ENCODE peak calls at places on chromosomes 6 and 20, in eight cellular contexts. T is stomach; I is mucosa of descending colon; Q is central memory CD4-positive, alpha-beta T cell; V is activated CD8-positive, alpha-beta memory T cell treated with anti-CD3 and anti-CD28 coated beads for 24 hours; F is AG04450; X is GM10248; U is brain microvascular endothelial cell. B is an unnamed sample.

GRCh38 chr6:25006565-25007001 is 70.8 kb upstream of the RIPOR2 start:
- DNase-seq in T (peak), I (peak), Q (peak), V (no peak), F (no peak), X (peak), U (peak), B (peak)

GRCh38 chr6:40299666-40300065 is 287.5 kb downstream of the LRFN2 start:
- DNase-seq in T (no peak), I (no peak), Q (no peak), V (no peak), F (no peak), X (no peak), U (no peak), B (no peak)

GRCh38 chr6:24419526-24419925 is 16.8 kb downstream of the MRS2 start:
- DNase-seq in T (no peak), I (no peak), Q (no peak), V (no peak), F (no peak), X (no peak), U (peak), B (no peak)

GRCh38 chr6:103680116-103680515 is 1179.6 kb downstream of the HACE1 start:
- DNase-seq in T (no peak), I (no peak), Q (no peak), V (no peak), F (no peak), X (no peak), U (no peak), B (no peak)

GRCh38 chr6:99746261-99746895 is 139.7 kb downstream of the PRDM13 start:
- DNase-seq in T (peak), I (no peak), Q (peak), V (peak), F (peak), X (peak), U (peak), B (peak)

GRCh38 chr6:22078802-22079545 is 217.9 kb downstream of the PRL start:
- DNase-seq in T (no peak), I (no peak), Q (no peak), V (no peak), F (no peak), X (no peak), U (peak), B (no peak)

GRCh38 chr20:47348539-47349142 is 7.9 kb downstream of the ZMYND8 start:
- DNase-seq in T (no peak), I (no peak), Q (no peak), V (no peak), F (no peak), X (no peak), U (no peak), B (no peak)

GRCh38 chr20:21368791-21369190 is 28.5 kb downstream of the NKX2-4 start:
- DNase-seq in T (no peak), I (no peak), Q (no peak), V (no peak), F (no peak), X (no peak), U (no peak), B (no peak)

GRCh38 chr6:169038691-169039090 is 215.0 kb downstream of the THBS2 start:
- DNase-seq in T (no peak), I (no peak), Q (no peak), V (no peak), F (no peak), X (no peak), U (no peak), B (no peak)

GRCh38 chr20:32155017-32155965 is 45.8 kb downstream of the TM9SF4 start:
- DNase-seq in T (peak), I (peak), Q (no peak), V (peak), F (peak), X (peak), U (peak), B (peak)

GRCh38 chr6:17965397-17965796 is 22.0 kb downstream of the KIF13A start:
- DNase-seq in T (no peak), I (no peak), Q (no peak), V (no peak), F (no peak), X (no peak), U (no peak), B (no peak)

GRCh38 chr20:19758888-19759331 is 852 bp downstream of the RIN2 start:
- DNase-seq in T (peak), I (peak), Q (no peak), V (no peak), F (no peak), X (no peak), U (no peak), B (no peak)

GRCh38 chr20:8782804-8783203 is 286.1 kb upstream of the PLCB4 start:
- DNase-seq in T (no peak), I (no peak), Q (no peak), V (no peak), F (no peak), X (no peak), U (peak), B (no peak)

GRCh38 chr20:57659789-57660509 is 39.7 kb upstream of the ZBP1 start:
- DNase-seq in T (peak), I (peak), Q (no peak), V (peak), F (no peak), X (peak), U (no peak), B (no peak)

GRCh38 chr6:7108196-7108963 is 619 bp downstream of the RREB1 start:
- DNase-seq in T (peak), I (peak), Q (peak), V (peak), F (no peak), X (no peak), U (peak), B (peak)

GRCh38 chr20:48597521-48598302 is 230.1 kb downstream of the PREX1 start:
- DNase-seq in T (no peak), I (peak), Q (no peak), V (no peak), F (no peak), X (no peak), U (no peak), B (no peak)

GRCh38 chr6:41321183-41321582 is 14.2 kb upstream of the NCR2 start:
- DNase-seq in T (no peak), I (no peak), Q (no peak), V (no peak), F (no peak), X (no peak), U (no peak), B (no peak)

GRCh38 chr6:50249493-50249892 is 199.8 kb upstream of the DEFB112 start:
- DNase-seq in T (no peak), I (no peak), Q (no peak), V (no peak), F (peak), X (no peak), U (peak), B (no peak)

GRCh38 chr20:49400904-49401303 is 81.6 kb downstream of the KCNB1 start:
- DNase-seq in T (no peak), I (no peak), Q (no peak), V (no peak), F (peak), X (no peak), U (no peak), B (no peak)

GRCh38 chr6:159065091-159065490 is 20.3 kb upstream of the TAGAP start:
- DNase-seq in T (no peak), I (no peak), Q (no peak), V (no peak), F (no peak), X (no peak), U (no peak), B (no peak)

GRCh38 chr20:62502496-62503095 is 26.8 kb upstream of the GATA5 start:
- DNase-seq in T (no peak), I (no peak), Q (no peak), V (no peak), F (no peak), X (no peak), U (no peak), B (no peak)

GRCh38 chr6:434051-434705 is 42.6 kb downstream of the IRF4 start:
- DNase-seq in T (no peak), I (no peak), Q (no peak), V (peak), F (no peak), X (no peak), U (no peak), B (no peak)

GRCh38 chr20:57400262-57400701 is 9.1 kb downstream of the RBM38 start:
- DNase-seq in T (no peak), I (peak), Q (no peak), V (no peak), F (no peak), X (peak), U (no peak), B (no peak)

GRCh38 chr6:81683928-81684327 is 68.6 kb downstream of the TENT5A start:
- DNase-seq in T (no peak), I (no peak), Q (no peak), V (no peak), F (no peak), X (no peak), U (no peak), B (no peak)

GRCh38 chr6:132683543-132683942 is 24.6 kb upstream of the TAAR1 start:
- DNase-seq in T (no peak), I (no peak), Q (no peak), V (no peak), F (no peak), X (no peak), U (peak), B (no peak)

GRCh38 chr20:6767536-6768227 is at the start of gene BMP2:
- DNase-seq in T (peak), I (peak), Q (no peak), V (no peak), F (no peak), X (peak), U (peak), B (no peak)

GRCh38 chr6:158765509-158766068 is 53.6 kb downstream of the EZR start:
- DNase-seq in T (no peak), I (no peak), Q (no peak), V (no peak), F (no peak), X (no peak), U (no peak), B (no peak)

GRCh38 chr6:27814665-27815424 is 97.4 kb downstream of the OR2B2 start:
- DNase-seq in T (peak), I (peak), Q (peak), V (peak), F (peak), X (peak), U (peak), B (peak)

GRCh38 chr6:170362121-170362520 is 55.6 kb downstream of the FAM120B start:
- DNase-seq in T (no peak), I (no peak), Q (no peak), V (no peak), F (no peak), X (no peak), U (no peak), B (no peak)

GRCh38 chr20:17896247-17896723 is 72.3 kb downstream of the SNX5 start:
- DNase-seq in T (no peak), I (no peak), Q (no peak), V (no peak), F (no peak), X (no peak), U (no peak), B (no peak)

GRCh38 chr6:118869350-118869749 is 24.6 kb upstream of the ASF1A start:
- DNase-seq in T (no peak), I (no peak), Q (no peak), V (no peak), F (no peak), X (no peak), U (no peak), B (no peak)

GRCh38 chr6:157263146-157263545 is 60.2 kb downstream of the TMEM242 start:
- DNase-seq in T (no peak), I (no peak), Q (no peak), V (no peak), F (no peak), X (no peak), U (no peak), B (no peak)

GRCh38 chr6:7051780-7052440 is 55.9 kb upstream of the RREB1 start:
- DNase-seq in T (peak), I (peak), Q (peak), V (peak), F (no peak), X (peak), U (peak), B (peak)

GRCh38 chr6:64732888-64733287 is 974.1 kb downstream of the EYS start:
- DNase-seq in T (no peak), I (no peak), Q (no peak), V (no peak), F (no peak), X (no peak), U (no peak), B (no peak)

GRCh38 chr20:53995949-53996348 is 74.4 kb downstream of the BCAS1 start:
- DNase-seq in T (no peak), I (no peak), Q (no peak), V (no peak), F (no peak), X (no peak), U (no peak), B (no peak)

GRCh38 chr6:45737331-45738056 is 278.2 kb downstream of the CLIC5 start:
- DNase-seq in T (no peak), I (no peak), Q (no peak), V (peak), F (no peak), X (peak), U (no peak), B (no peak)

GRCh38 chr6:131821408-131821807 is 13.6 kb downstream of the ENPP1 start:
- DNase-seq in T (no peak), I (no peak), Q (no peak), V (no peak), F (no peak), X (no peak), U (no peak), B (no peak)

GRCh38 chr20:11917663-11918062 is at the start of gene BTBD3:
- DNase-seq in T (peak), I (no peak), Q (no peak), V (no peak), F (peak), X (peak), U (peak), B (no peak)

B was measured in CD4-positive, alpha-beta memory T cell.